ENCODE peak calls at places on chromosomes 7 and 10, in seven cellular contexts. R, L, B, M, Z, S and H are unnamed samples.

GRCh38 chr7:86320886-86321285 is 322.8 kb upstream of the GRM3 start:
- DNase-seq in S (no peak), B (no peak), Z (no peak), R (no peak), L (no peak), M (no peak), H (no peak)

GRCh38 chr10:3045471-3046209 is 21.7 kb upstream of the PFKP start:
- DNase-seq in L (peak), R (peak), M (no peak), B (no peak), S (no peak), Z (no peak), H (peak)

GRCh38 chr10:116162851-116163250 is 110.2 kb downstream of the GFRA1 start:
- DNase-seq in Z (no peak), R (no peak), M (no peak), S (no peak), B (no peak), L (no peak), H (no peak)

GRCh38 chr7:80134536-80135305 is at the start of gene GNAI1:
- DNase-seq in L (peak), R (no peak), S (no peak), Z (no peak), M (peak), B (peak), H (peak)

GRCh38 chr10:47452495-47453434 is 31.1 kb downstream of the ANXA8 start:
- DNase-seq in B (no peak), L (no peak), R (no peak), M (peak), Z (no peak), S (no peak), H (no peak)

GRCh38 chr10:122310311-122311050 is 39.4 kb downstream of the BTBD16 start:
- DNase-seq in R (no peak), M (no peak), S (no peak), B (no peak), Z (no peak), L (no peak), H (no peak)

GRCh38 chr10:124095096-124095495 is 1.7 kb upstream of the CHST15 start:
- DNase-seq in M (peak), S (no peak), L (no peak), Z (no peak), R (no peak), B (no peak), H (no peak)

GRCh38 chr10:111446966-111447365 is 370.1 kb downstream of the ADRA2A start:
- DNase-seq in R (no peak), M (no peak), Z (no peak), B (no peak), L (no peak), S (no peak), H (no peak)

GRCh38 chr10:43427166-43427825 is 9.6 kb upstream of the ZNF487 start:
- DNase-seq in Z (no peak), M (no peak), B (no peak), L (no peak), R (peak), S (no peak), H (no peak)